ENCODE peak calls at places on chromosomes 5 and 9, in four cellular contexts. Y is ovary, N is A549, Z is fibroblast of lung. R is an unnamed sample.

GRCh38 chr5:17723876-17724275 is 89.6 kb downstream of the TAF11L14 start:
- DNase-seq in Y (no peak), N (no peak), Z (no peak), R (no peak)

GRCh38 chr5:100872409-100873190 is 30.5 kb downstream of the ST8SIA4 start:
- DNase-seq in Y (no peak), N (no peak), Z (no peak), R (no peak)

GRCh38 chr9:87065981-87066380 is 118.7 kb upstream of the GAS1 start:
- DNase-seq in Y (no peak), N (no peak), Z (no peak), R (no peak)

GRCh38 chr9:5624655-5625054 is 4.3 kb upstream of the RIC1 start:
- DNase-seq in Y (no peak), N (no peak), Z (no peak), R (no peak)

GRCh38 chr5:142360607-142361120 is 35.8 kb upstream of the SPRY4 start:
- DNase-seq in Y (no peak), N (peak), Z (peak), R (no peak)

GRCh38 chr5:68456756-68457217 is 241.2 kb downstream of the PIK3R1 start:
- DNase-seq in Y (no peak), N (peak), Z (peak), R (peak)

GRCh38 chr9:19934301-19934868 is 145.5 kb upstream of the SLC24A2 start:
- DNase-seq in Y (peak), N (peak), Z (peak), R (no peak)

GRCh38 chr5:169721771-169722170 is 84.7 kb downstream of the DOCK2 start:
- DNase-seq in Y (no peak), N (no peak), Z (no peak), R (no peak)

GRCh38 chr9:121144482-121144881 is 57.2 kb downstream of the RAB14 start:
- DNase-seq in Y (no peak), N (no peak), Z (no peak), R (no peak)

GRCh38 chr5:107508083-107508482 is 162.7 kb downstream of the EFNA5 start:
- DNase-seq in Y (no peak), N (no peak), Z (no peak), R (no peak)

GRCh38 chr5:131589510-131590348 is 45.3 kb downstream of the RAPGEF6 start:
- DNase-seq in Y (no peak), N (peak), Z (peak), R (no peak)

GRCh38 chr5:151825445-151825844 is 53.7 kb downstream of the G3BP1 start:
- DNase-seq in Y (peak), N (peak), Z (peak), R (no peak)

GRCh38 chr9:117073539-117074336 is 341.1 kb downstream of the ASTN2 start:
- DNase-seq in Y (no peak), N (peak), Z (no peak), R (peak)

GRCh38 chr5:128536229-128536860 is 1.7 kb downstream of the FBN2 start:
- DNase-seq in Y (no peak), N (peak), Z (peak), R (no peak)

GRCh38 chr9:106310782-106311181 is 552.2 kb upstream of the ZNF462 start:
- DNase-seq in Y (no peak), N (no peak), Z (no peak), R (no peak)

GRCh38 chr9:134325813-134326753 is at the start of gene RXRA:
- DNase-seq in Y (peak), N (peak), Z (peak), R (peak)

GRCh38 chr5:170741801-170742200 is 41.7 kb upstream of the GABRP start:
- DNase-seq in Y (no peak), N (no peak), Z (no peak), R (no peak)

GRCh38 chr5:180718810-180719453 is 20.9 kb downstream of the OR2Y1 start:
- DNase-seq in Y (no peak), N (peak), Z (peak), R (no peak)

GRCh38 chr9:87540444-87541105 is 42.9 kb downstream of the DAPK1 start:
- DNase-seq in Y (no peak), N (no peak), Z (no peak), R (no peak)

GRCh38 chr5:151098185-151098813 is 17.5 kb upstream of the TNIP1 start:
- DNase-seq in Y (no peak), N (no peak), Z (no peak), R (no peak)

GRCh38 chr5:146698651-146699050 is 179.9 kb downstream of the PPP2R2B start:
- DNase-seq in Y (no peak), N (no peak), Z (no peak), R (no peak)

GRCh38 chr9:137761032-137761431 is 116.5 kb upstream of the CACNA1B start:
- DNase-seq in Y (no peak), N (no peak), Z (no peak), R (no peak)

GRCh38 chr5:151153766-151154272 is 3.8 kb downstream of the ANXA6 start:
- DNase-seq in Y (no peak), N (no peak), Z (no peak), R (no peak)

GRCh38 chr5:75047356-75047755 is 5.0 kb downstream of the GCNT4 start:
- DNase-seq in Y (no peak), N (no peak), Z (no peak), R (no peak)

GRCh38 chr9:76868897-76869296 is 37.0 kb downstream of the PRUNE2 start:
- DNase-seq in Y (no peak), N (no peak), Z (no peak), R (no peak)

GRCh38 chr9:129495422-129496186 is 125.3 kb downstream of the C9orf50 start:
- DNase-seq in Y (peak), N (peak), Z (peak), R (peak)

GRCh38 chr5:121628783-121629182 is 222.9 kb upstream of the FTMT start:
- DNase-seq in Y (no peak), N (peak), Z (peak), R (no peak)

GRCh38 chr9:134340475-134341186 is 14.4 kb downstream of the RXRA start:
- DNase-seq in Y (no peak), N (no peak), Z (no peak), R (no peak)

DNA sequence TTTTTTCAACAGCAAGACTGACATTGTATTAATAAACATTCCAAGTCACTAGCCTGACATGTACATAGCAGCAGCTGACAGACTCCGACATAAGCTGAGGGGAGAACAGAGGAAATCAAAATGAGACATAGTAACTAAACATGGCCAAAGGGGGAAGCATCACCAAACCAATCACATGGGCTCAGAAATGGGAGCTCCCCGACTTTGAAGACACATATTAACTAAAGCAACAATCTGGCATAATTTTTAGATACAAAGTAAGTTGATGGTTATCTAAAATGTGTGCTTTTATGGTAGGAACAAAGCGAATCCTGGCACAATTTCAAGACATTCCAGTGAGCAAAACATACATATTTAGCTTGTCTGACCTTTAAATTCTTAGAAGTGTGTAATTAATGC is 156.8 kb downstream of the MAPKAP1 start:
- DNase-seq in Y (no peak), N (no peak), Z (peak), R (no peak)
- H3K27ac ChIP-seq in Y (peak), N (no peak), Z (peak), R (peak)

GRCh38 chr5:126437706-126438105 is 14.5 kb downstream of the GRAMD2B start:
- DNase-seq in Y (no peak), N (no peak), Z (no peak), R (no peak)
- H3K27ac ChIP-seq in Y (no peak), N (no peak), Z (no peak), R (no peak)

GRCh38 chr9:109036744-109037680 is 23.7 kb upstream of the CTNNAL1 start:
- DNase-seq in Y (no peak), N (no peak), Z (peak), R (no peak)
- H3K27ac ChIP-seq in Y (peak), N (peak), Z (peak), R (peak)

GRCh38 chr5:122844136-122844915 is 1.1 kb upstream of the SNX24 start:
- DNase-seq in Y (no peak), N (no peak), Z (peak), R (no peak)

GRCh38 chr5:122845253-122846050 is at the start of gene SNX24:
- DNase-seq in Y (peak), N (peak), Z (peak), R (peak)

GRCh38 chr5:122847687-122848081 is 2.3 kb downstream of the SNX24 start:
- DNase-seq in Y (no peak), N (no peak), Z (no peak), R (no peak)

GRCh38 chr5:122844916-122845252 is 529 bp upstream of the SNX24 start:
- DNase-seq in Y (no peak), N (no peak), Z (no peak), R (no peak)

DNA sequence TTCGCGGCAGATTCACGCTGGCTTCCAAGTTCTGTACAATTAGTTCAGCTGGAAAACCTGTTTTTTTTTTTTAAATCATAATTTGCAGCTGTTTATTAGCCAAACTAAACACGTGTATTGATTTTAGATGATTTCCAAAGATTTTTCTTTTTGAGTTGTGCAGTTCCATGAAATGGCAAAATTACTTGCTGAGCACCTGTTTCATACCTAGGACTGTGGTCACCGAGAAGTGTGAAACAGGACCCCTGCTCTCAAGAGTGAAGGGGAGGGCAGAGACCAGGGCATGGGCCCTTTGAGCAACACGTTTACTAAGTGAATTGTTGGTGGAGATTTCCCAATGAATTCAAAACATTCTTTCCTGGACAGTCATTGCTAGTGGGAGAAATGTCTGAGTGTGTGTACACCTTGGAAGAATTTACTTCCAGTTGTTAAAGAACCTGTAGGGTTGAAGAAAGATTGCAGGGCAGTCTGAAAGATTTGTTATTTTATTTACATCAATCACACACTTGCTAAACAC is 696 bp downstream of the SNX24 start:
- DNase-seq in Y (no peak), N (peak), Z (peak), R (no peak)
- H3K27ac ChIP-seq in Y (peak), N (peak), Z (peak), R (peak)

GRCh38 chr5:61280205-61280604 is 51.9 kb upstream of the ZSWIM6 start:
- DNase-seq in Y (no peak), N (no peak), Z (peak), R (no peak)

GRCh38 chr5:61281686-61282085 is 50.4 kb upstream of the ZSWIM6 start:
- DNase-seq in Y (no peak), N (no peak), Z (no peak), R (no peak)

GRCh38 chr5:61280766-61281427 is 51.2 kb upstream of the ZSWIM6 start:
- DNase-seq in Y (no peak), N (no peak), Z (no peak), R (no peak)

GRCh38 chr5:61277781-61278180 is 54.3 kb upstream of the ZSWIM6 start:
- DNase-seq in Y (no peak), N (no peak), Z (no peak), R (no peak)

DNA sequence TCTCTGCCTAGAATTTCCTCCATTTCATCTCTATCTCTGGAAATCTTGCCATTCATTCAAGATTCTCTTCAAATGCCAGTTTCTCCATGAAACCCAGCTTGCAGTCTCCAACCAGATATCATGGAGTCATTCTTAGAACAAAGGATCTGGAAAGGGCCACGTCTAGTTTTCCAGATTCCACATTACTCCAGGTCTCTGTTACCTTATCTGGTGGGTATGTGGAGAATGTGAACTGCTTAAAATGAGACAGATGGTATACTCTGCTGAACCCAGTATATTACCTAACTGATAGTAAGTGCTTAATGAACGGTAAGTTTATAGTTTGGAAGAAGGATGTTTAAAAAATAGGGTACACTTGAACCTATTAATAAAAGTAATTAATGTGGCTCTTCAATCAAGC is 52.3 kb upstream of the ZSWIM6 start:
- DNase-seq in Y (no peak), N (no peak), Z (no peak), R (no peak)
- H3K27ac ChIP-seq in Y (no peak), N (no peak), Z (no peak), R (no peak)

GRCh38 chr9:124285490-124285889 is 27.7 kb downstream of the NEK6 start:
- DNase-seq in Y (no peak), N (no peak), Z (no peak), R (no peak)
- H3K27ac ChIP-seq in Y (peak), N (peak), Z (peak), R (peak)

GRCh38 chr5:105885266-105885665 is 1785.5 kb downstream of the EFNA5 start:
- DNase-seq in Y (no peak), N (no peak), Z (no peak), R (no peak)

GRCh38 chr5:105878402-105878801 is 1792.3 kb downstream of the EFNA5 start:
- DNase-seq in Y (no peak), N (no peak), Z (no peak), R (no peak)

GRCh38 chr5:105877592-105877991 is 1793.1 kb downstream of the EFNA5 start:
- DNase-seq in Y (no peak), N (no peak), Z (no peak), R (no peak)

GRCh38 chr5:105882956-105883481 is 1787.7 kb downstream of the EFNA5 start:
- DNase-seq in Y (no peak), N (no peak), Z (no peak), R (no peak)
- H3K27ac ChIP-seq in Y (no peak), N (no peak), Z (no peak), R (no peak)